ENCODE peak calls at places on chromosomes 6 and 20, in ten cellular contexts. A is GM12865, X is heart right ventricle, F is HL-60, S is foreskin fibroblast, E is fibroblast of the aortic adventitia, U is tibial nerve, C is mucosa of descending colon, Z is left ventricle myocardium inferior, B is epithelial cell of esophagus. Q is an unnamed sample.

GRCh38 chr6:163413345-163414116 is 987 bp upstream of the QKI start:
- DNase-seq in X (peak), S (peak), C (peak), A (peak), B (peak), U (peak), Z (peak), E (peak), F (peak), Q (peak)

GRCh38 chr6:139531148-139531547 is 156.7 kb upstream of the CITED2 start:
- DNase-seq in Z (no peak), B (peak), X (no peak), A (peak), E (no peak), F (no peak), C (no peak), S (no peak), U (no peak), Q (peak)

GRCh38 chr20:47117325-47117724 is 222.7 kb downstream of the EYA2 start:
- DNase-seq in Z (no peak), U (peak), X (no peak), S (no peak), E (peak), B (no peak), C (no peak), F (no peak), A (no peak), Q (peak)

GRCh38 chr6:13725570-13725969 is 13.9 kb upstream of the RANBP9 start:
- DNase-seq in Z (no peak), S (no peak), A (no peak), E (peak), F (no peak), U (no peak), X (no peak), C (no peak), B (peak), Q (no peak)

GRCh38 chr6:139977887-139978332 is 603.5 kb upstream of the CITED2 start:
- DNase-seq in X (no peak), F (no peak), S (peak), U (peak), E (peak), B (peak), C (no peak), Z (no peak), A (no peak), Q (peak)

GRCh38 chr6:56789342-56789741 is 146.7 kb upstream of the DST start:
- DNase-seq in X (no peak), F (no peak), U (no peak), C (no peak), E (no peak), Z (no peak), S (no peak), A (no peak), B (peak), Q (no peak)

GRCh38 chr6:113651120-113651519 is 206.0 kb upstream of the MARCKS start:
- DNase-seq in U (no peak), A (no peak), Z (peak), C (no peak), B (no peak), S (no peak), F (no peak), E (no peak), X (peak), Q (no peak)

GRCh38 chr6:37019065-37019450 is 13.6 kb downstream of the FGD2 start:
- DNase-seq in A (no peak), Z (no peak), C (no peak), E (no peak), B (peak), X (no peak), U (no peak), F (no peak), S (no peak), Q (no peak)

GRCh38 chr6:83308833-83309232 is 115.7 kb downstream of the RWDD2A start:
- DNase-seq in X (no peak), S (no peak), F (no peak), Z (no peak), A (no peak), E (no peak), C (no peak), B (no peak), U (no peak), Q (no peak)

GRCh38 chr20:51160821-51161220 is 137.9 kb upstream of the KCNG1 start:
- DNase-seq in S (no peak), Z (no peak), A (no peak), X (no peak), U (no peak), B (no peak), E (no peak), F (no peak), C (no peak), Q (no peak)

GRCh38 chr20:33684533-33685327 is 1.5 kb downstream of the E2F1 start:
- DNase-seq in B (no peak), F (no peak), U (no peak), A (peak), S (no peak), E (no peak), X (no peak), Z (no peak), C (no peak), Q (no peak)

GRCh38 chr20:4166726-4167035 is 151.3 kb upstream of the RNF24 start:
- DNase-seq in Z (no peak), S (no peak), A (no peak), E (no peak), B (no peak), C (no peak), F (no peak), X (no peak), U (no peak), Q (no peak)

GRCh38 chr20:61056136-61056535 is 195.9 kb upstream of the CDH4 start:
- DNase-seq in X (no peak), F (no peak), B (no peak), C (no peak), E (no peak), Z (no peak), S (no peak), A (no peak), U (no peak), Q (no peak)

GRCh38 chr6:1215884-1216487 is 95.9 kb upstream of the FOXQ1 start:
- DNase-seq in E (no peak), Z (no peak), S (no peak), C (no peak), A (no peak), B (no peak), U (no peak), F (no peak), X (no peak), Q (no peak)

GRCh38 chr6:113488061-113488460 is 369.1 kb upstream of the MARCKS start:
- DNase-seq in B (peak), F (no peak), A (no peak), S (no peak), E (peak), X (no peak), C (no peak), Z (no peak), U (no peak), Q (peak)

GRCh38 chr6:137357263-137357947 is 136.8 kb downstream of the OLIG3 start:
- DNase-seq in C (no peak), F (no peak), E (no peak), U (no peak), A (no peak), S (no peak), X (no peak), B (no peak), Z (no peak), Q (no peak)

GRCh38 chr20:19747903-19748302 is 10.2 kb upstream of the RIN2 start:
- DNase-seq in X (no peak), U (no peak), A (no peak), F (no peak), B (no peak), S (no peak), Z (no peak), E (no peak), C (no peak), Q (no peak)

GRCh38 chr6:84825461-84825860 is 61.1 kb upstream of the TBX18 start:
- DNase-seq in C (no peak), A (no peak), X (no peak), S (peak), U (no peak), F (no peak), B (peak), Z (no peak), E (peak), Q (peak)

GRCh38 chr6:75326557-75327258 is 42.1 kb upstream of the TMEM30A start:
- DNase-seq in F (no peak), S (peak), X (no peak), C (no peak), B (peak), E (peak), U (no peak), A (no peak), Z (no peak), Q (peak)

GRCh38 chr6:46933751-46934150 is 12.0 kb upstream of the ADGRF5 start:
- DNase-seq in F (no peak), C (no peak), E (no peak), Z (no peak), S (no peak), U (no peak), B (no peak), A (no peak), X (no peak), Q (no peak)

GRCh38 chr20:5168582-5169396 is 42.0 kb downstream of the CDS2 start:
- DNase-seq in C (no peak), U (no peak), E (peak), S (peak), X (no peak), F (peak), A (no peak), B (peak), Z (no peak), Q (peak)

GRCh38 chr20:32285621-32286334 is 8.3 kb downstream of the KIF3B start:
- DNase-seq in C (no peak), U (no peak), B (peak), Z (no peak), X (no peak), E (peak), S (peak), A (peak), F (peak), Q (peak)

GRCh38 chr6:109447087-109447486 is 6.6 kb downstream of the SMPD2 start:
- DNase-seq in E (no peak), A (no peak), X (no peak), U (no peak), Z (no peak), F (no peak), C (no peak), B (no peak), S (no peak), Q (no peak)

GRCh38 chr6:101534386-101534785 is 140.9 kb downstream of the GRIK2 start:
- DNase-seq in E (peak), F (no peak), B (no peak), X (no peak), Z (no peak), A (no peak), U (no peak), S (peak), C (no peak), Q (peak)

GRCh38 chr6:39420300-39421265 is 98.1 kb upstream of the KCNK16 start:
- DNase-seq in Z (no peak), A (no peak), S (no peak), C (no peak), X (no peak), B (no peak), F (no peak), U (no peak), E (no peak), Q (no peak)

GRCh38 chr6:73732845-73733675 is 37.1 kb downstream of the CD109 start:
- DNase-seq in B (peak), Z (peak), C (peak), E (peak), X (peak), S (peak), A (peak), F (peak), U (peak), Q (peak)

GRCh38 chr6:12275084-12275483 is 15.1 kb upstream of the EDN1 start:
- DNase-seq in X (no peak), C (no peak), Z (no peak), B (peak), E (no peak), U (no peak), S (no peak), A (peak), F (no peak), Q (peak)

GRCh38 chr6:169972736-169973135 is 221.3 kb downstream of the ERMARD start:
- DNase-seq in A (no peak), U (no peak), X (no peak), F (no peak), B (no peak), C (peak), S (no peak), E (no peak), Z (peak), Q (no peak)

GRCh38 chr6:56842602-56843475 is 112.1 kb upstream of the BEND6 start:
- DNase-seq in U (peak), F (peak), E (peak), X (peak), A (peak), S (no peak), B (peak), Z (peak), C (peak), Q (peak)

GRCh38 chr20:32470025-32470861 is 112.1 kb downstream of the ASXL1 start:
- DNase-seq in E (peak), S (peak), F (peak), A (peak), X (peak), B (peak), C (peak), Z (peak), U (no peak), Q (peak)

GRCh38 chr6:166582258-166582657 is 4.2 kb downstream of the RAMACL start:
- DNase-seq in F (no peak), S (peak), E (peak), Z (no peak), X (no peak), U (no peak), C (no peak), B (no peak), A (no peak), Q (no peak)

GRCh38 chr6:130675072-130675471 is 152.1 kb upstream of the SMLR1 start:
- DNase-seq in C (no peak), B (peak), S (no peak), X (no peak), Z (no peak), E (peak), F (no peak), U (no peak), A (no peak), Q (peak)

GRCh38 chr20:51570755-51571469 is 28.4 kb upstream of the NFATC2 start:
- DNase-seq in U (peak), C (no peak), A (no peak), S (no peak), Z (peak), E (peak), B (no peak), F (no peak), X (peak), Q (peak)

GRCh38 chr6:23137596-23137995 is 568.2 kb downstream of the HDGFL1 start:
- DNase-seq in S (no peak), F (no peak), B (no peak), X (no peak), Z (no peak), E (peak), U (no peak), A (no peak), C (no peak), Q (peak)

GRCh38 chr6:136968831-136969230 is 46.7 kb downstream of the SLC35D3 start:
- DNase-seq in E (no peak), S (no peak), B (no peak), Z (peak), A (no peak), U (no peak), C (no peak), X (peak), F (no peak), Q (no peak)

GRCh38 chr6:21953831-21954801 is 342.7 kb downstream of the PRL start:
- DNase-seq in S (peak), U (no peak), A (peak), B (peak), F (no peak), Z (no peak), X (no peak), E (peak), C (peak), Q (peak)

DNA sequence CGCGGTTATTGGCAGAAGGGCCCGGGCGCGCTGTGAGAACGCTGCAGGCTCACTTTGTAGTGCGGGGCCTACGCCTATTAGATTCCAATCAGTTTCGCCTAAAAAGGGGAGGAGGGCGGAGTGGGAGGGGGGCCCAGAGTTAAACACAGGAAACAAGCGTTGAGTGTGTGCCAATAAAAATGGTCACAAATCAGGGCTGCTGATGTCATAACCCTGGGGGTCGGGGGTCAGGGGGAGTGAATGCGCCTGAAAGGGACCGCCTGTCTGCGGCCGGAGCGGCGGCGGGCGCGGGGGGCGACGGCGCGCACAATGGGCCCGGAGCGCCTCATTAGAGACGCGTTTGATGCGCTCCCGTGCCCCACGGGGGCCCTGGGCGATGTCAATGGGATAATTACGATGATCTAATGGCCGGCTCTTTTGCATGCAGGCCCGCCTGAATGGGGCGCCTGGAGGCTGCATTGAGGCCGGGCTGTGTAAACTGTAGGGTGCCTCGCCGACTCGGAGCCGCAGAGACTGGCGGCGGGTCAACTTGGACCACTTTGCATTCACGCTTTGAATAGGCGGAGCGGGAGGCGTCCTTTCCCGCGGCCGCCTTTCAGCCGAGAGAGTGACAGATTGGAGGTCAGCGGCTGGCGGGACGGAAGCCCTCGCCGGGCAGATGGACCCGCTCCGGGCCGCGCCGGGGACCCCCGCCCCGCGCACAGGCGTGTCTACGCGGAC is 296.0 kb downstream of the TFAP2C start:
- DNase-seq in F (no peak), C (no peak), X (no peak), A (no peak), U (no peak), E (no peak), S (no peak), Z (no peak), B (peak), Q (no peak)
- H3K4me3 ChIP-seq in F (no peak), C (no peak), X (peak), A (no peak), U (peak), E (no peak), S (peak), Z (peak), B (no peak), Q (peak)

DNA sequence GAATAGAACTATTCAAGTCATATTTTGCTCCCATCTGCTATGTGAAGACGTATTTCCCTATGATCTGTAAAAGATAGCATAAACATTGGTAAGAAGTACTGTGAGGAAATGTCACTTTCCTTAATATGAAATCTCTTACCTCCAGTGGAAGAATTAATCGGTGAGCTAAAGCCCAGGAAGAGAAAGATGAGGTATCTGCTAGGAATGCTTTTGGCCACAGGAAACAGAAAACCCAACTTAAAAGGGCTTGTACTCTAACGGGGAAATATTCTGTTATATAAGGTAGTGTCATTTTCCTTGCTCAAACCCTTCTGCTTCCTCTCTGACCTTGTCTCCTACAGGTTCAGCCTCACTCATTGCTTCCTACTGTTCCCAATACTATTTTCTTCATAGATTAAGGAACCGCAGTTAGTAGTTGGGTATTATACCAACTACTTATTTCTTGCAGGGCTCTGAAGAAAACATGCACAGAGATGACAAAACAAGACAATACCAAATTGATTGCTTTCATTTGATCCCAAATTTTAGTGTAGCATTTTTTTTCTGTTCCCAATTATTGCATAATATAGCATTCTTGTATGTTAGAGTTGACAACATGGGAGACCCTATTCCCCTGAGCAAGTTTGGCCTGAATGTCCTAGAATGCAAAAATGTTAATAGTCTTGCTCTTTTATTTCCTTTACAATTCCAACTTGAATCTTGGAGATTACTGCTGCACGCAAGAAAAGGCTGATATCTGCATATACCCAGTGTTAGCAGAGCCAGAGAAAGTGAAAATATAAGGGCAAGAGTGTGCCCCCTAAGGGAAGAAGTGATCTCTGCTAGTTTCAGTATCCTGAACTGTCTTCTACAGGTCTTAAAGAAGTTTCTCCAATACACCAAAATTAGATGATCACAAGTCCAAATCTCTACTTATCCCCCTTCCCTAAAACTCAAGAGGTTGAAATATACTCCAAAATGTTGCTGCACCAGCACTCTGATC is 65.3 kb downstream of the AFG1L start:
- DNase-seq in B (no peak), S (no peak), F (peak), X (no peak), Z (no peak), E (no peak), C (no peak), U (no peak), A (no peak), Q (peak)
- TF ChIP-seq CTCF in B (no peak), S (peak), F (no peak), X (peak), Z (no peak), E (no peak), C (no peak), U (no peak), A (peak), Q (peak)

GRCh38 chr6:152669894-152670293 is 27.8 kb upstream of the MYCT1 start:
- DNase-seq in A (peak), S (peak), B (peak), F (no peak), C (no peak), Z (no peak), X (no peak), E (peak), U (no peak), Q (peak)

GRCh38 chr6:152671146-152671545 is 26.6 kb upstream of the MYCT1 start:
- DNase-seq in E (peak), F (no peak), Z (no peak), U (no peak), X (no peak), A (no peak), C (no peak), B (no peak), S (no peak), Q (peak)

GRCh38 chr6:152673233-152673632 is 24.5 kb upstream of the MYCT1 start:
- DNase-seq in Z (no peak), U (no peak), C (no peak), A (no peak), B (no peak), F (no peak), X (no peak), S (no peak), E (peak), Q (no peak)
- H3K4me3 ChIP-seq in Z (no peak), U (no peak), C (no peak), A (no peak), B (no peak), F (no peak), X (no peak), S (no peak), E (no peak), Q (no peak)

DNA sequence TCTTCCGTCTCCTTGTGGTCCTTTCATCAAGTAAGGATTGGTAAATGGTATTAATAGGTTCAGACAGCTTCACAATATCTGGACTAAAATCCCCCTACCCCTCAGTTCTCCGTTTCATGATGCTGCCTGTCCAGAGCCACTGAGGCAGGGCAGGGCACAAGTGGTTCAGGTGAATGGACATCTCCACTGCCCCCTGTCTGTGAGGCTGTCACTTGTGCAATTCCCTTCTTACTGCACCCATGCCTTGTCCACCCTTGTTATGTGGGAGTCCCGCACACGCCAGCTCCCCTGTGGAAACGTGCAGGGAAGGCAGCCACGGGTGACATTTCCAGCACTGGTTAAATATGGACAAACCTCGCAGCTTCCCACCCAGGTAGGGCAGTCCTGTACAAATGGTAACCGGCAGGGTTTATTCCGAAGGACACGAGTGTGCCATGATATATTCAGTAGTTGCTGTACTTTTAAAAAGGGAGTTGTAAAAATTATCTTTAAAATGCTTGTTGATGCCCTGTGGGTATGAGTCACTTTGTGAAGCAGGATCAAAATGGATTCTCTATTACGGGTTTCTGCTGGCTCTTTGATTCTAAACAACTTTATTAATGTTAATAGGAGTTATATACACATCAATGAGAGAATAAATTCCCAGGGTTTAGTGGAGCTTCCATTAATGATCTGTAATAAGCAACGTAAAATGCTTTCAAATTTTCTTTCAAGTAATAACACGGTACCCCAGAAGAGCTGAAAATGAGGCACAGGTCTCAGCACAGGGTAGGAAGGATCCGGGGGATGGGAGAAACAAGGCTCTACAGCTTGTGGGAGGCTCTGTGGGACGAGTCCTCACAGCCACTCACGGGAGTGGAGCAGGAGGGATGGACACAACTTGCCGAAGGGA is 73.4 kb downstream of the FYN start:
- DNase-seq in U (no peak), Z (no peak), F (no peak), A (no peak), B (no peak), C (no peak), S (no peak), X (no peak), E (no peak), Q (no peak)
- TF ChIP-seq CTCF in U (no peak), Z (no peak), F (no peak), A (no peak), B (no peak), C (no peak), S (no peak), X (no peak), E (peak), Q (peak)